ENCODE peak calls at places on chromosomes 4 and X, in ten cellular contexts. One of them, this sample, is unnamed.

GRCh38 chr4:134777626-134778025 is 576.0 kb upstream of the PABPC4L start:
- DNase-seq in OCI-M1: peak
- DNase-seq in H9: no peak
- DNase-seq in WERI-Rb-1: peak
- DNase-seq in stimulated activated CD8-positive, alpha-beta memory T cell treated with anti-CD3 and anti-CD28 coated beads, Interleukin-15, amount 100 ng/mL, for 1 hour: no peak
- DNase-seq in activated CD8-positive, alpha-beta memory T cell treated with anti-CD3 and anti-CD28 coated beads, Interleukin-2, amount 10 ng/mL, durations not matched to agents 7 days and 5 days: no peak
- DNase-seq in NCI-H1694: no peak
- DNase-seq in left lung: no peak
- DNase-seq in activated T-helper 1 cell treated with Interleukin-2 at 50 U/mL for 16 hours: no peak
- DNase-seq in smooth muscle cell of the brain vasculature: no peak
- DNase-seq in this sample: no peak

GRCh38 chrX:74291577-74291963 is 12.4 kb upstream of the ZCCHC13 start:
- DNase-seq in activated T-helper 1 cell treated with Interleukin-2 at 50 U/mL for 16 hours: no peak
- DNase-seq in OCI-M1: no peak
- DNase-seq in smooth muscle cell of the brain vasculature: no peak
- DNase-seq in NCI-H1694: no peak
- DNase-seq in stimulated activated CD8-positive, alpha-beta memory T cell treated with anti-CD3 and anti-CD28 coated beads, Interleukin-15, amount 100 ng/mL, for 1 hour: no peak
- DNase-seq in WERI-Rb-1: no peak
- DNase-seq in H9: no peak
- DNase-seq in left lung: no peak
- DNase-seq in activated CD8-positive, alpha-beta memory T cell treated with anti-CD3 and anti-CD28 coated beads, Interleukin-2, amount 10 ng/mL, durations not matched to agents 7 days and 5 days: no peak
- DNase-seq in this sample: no peak

GRCh38 chr4:39446842-39447573 is 11.7 kb downstream of the RPL9 start:
- DNase-seq in smooth muscle cell of the brain vasculature: peak
- DNase-seq in OCI-M1: no peak
- DNase-seq in activated T-helper 1 cell treated with Interleukin-2 at 50 U/mL for 16 hours: peak
- DNase-seq in WERI-Rb-1: no peak
- DNase-seq in left lung: peak
- DNase-seq in activated CD8-positive, alpha-beta memory T cell treated with anti-CD3 and anti-CD28 coated beads, Interleukin-2, amount 10 ng/mL, durations not matched to agents 7 days and 5 days: peak
- DNase-seq in H9: peak
- DNase-seq in NCI-H1694: no peak
- DNase-seq in stimulated activated CD8-positive, alpha-beta memory T cell treated with anti-CD3 and anti-CD28 coated beads, Interleukin-15, amount 100 ng/mL, for 1 hour: no peak
- DNase-seq in this sample: no peak

GRCh38 chr4:8745828-8746225 is 125.8 kb downstream of the HMX1 start:
- DNase-seq in OCI-M1: no peak
- DNase-seq in left lung: no peak
- DNase-seq in WERI-Rb-1: peak
- DNase-seq in smooth muscle cell of the brain vasculature: no peak
- DNase-seq in H9: peak
- DNase-seq in activated T-helper 1 cell treated with Interleukin-2 at 50 U/mL for 16 hours: no peak
- DNase-seq in NCI-H1694: no peak
- DNase-seq in stimulated activated CD8-positive, alpha-beta memory T cell treated with anti-CD3 and anti-CD28 coated beads, Interleukin-15, amount 100 ng/mL, for 1 hour: no peak
- DNase-seq in activated CD8-positive, alpha-beta memory T cell treated with anti-CD3 and anti-CD28 coated beads, Interleukin-2, amount 10 ng/mL, durations not matched to agents 7 days and 5 days: no peak
- DNase-seq in this sample: no peak

GRCh38 chrX:20382518-20383291 is 116.0 kb upstream of the RPS6KA3 start:
- DNase-seq in stimulated activated CD8-positive, alpha-beta memory T cell treated with anti-CD3 and anti-CD28 coated beads, Interleukin-15, amount 100 ng/mL, for 1 hour: no peak
- DNase-seq in activated T-helper 1 cell treated with Interleukin-2 at 50 U/mL for 16 hours: no peak
- DNase-seq in OCI-M1: peak
- DNase-seq in activated CD8-positive, alpha-beta memory T cell treated with anti-CD3 and anti-CD28 coated beads, Interleukin-2, amount 10 ng/mL, durations not matched to agents 7 days and 5 days: peak
- DNase-seq in NCI-H1694: no peak
- DNase-seq in smooth muscle cell of the brain vasculature: no peak
- DNase-seq in left lung: no peak
- DNase-seq in WERI-Rb-1: no peak
- DNase-seq in H9: no peak
- DNase-seq in this sample: no peak

GRCh38 chr4:164706675-164707074 is 47.3 kb upstream of the SMIM31 start:
- DNase-seq in stimulated activated CD8-positive, alpha-beta memory T cell treated with anti-CD3 and anti-CD28 coated beads, Interleukin-15, amount 100 ng/mL, for 1 hour: no peak
- DNase-seq in NCI-H1694: no peak
- DNase-seq in left lung: no peak
- DNase-seq in WERI-Rb-1: no peak
- DNase-seq in OCI-M1: no peak
- DNase-seq in activated T-helper 1 cell treated with Interleukin-2 at 50 U/mL for 16 hours: no peak
- DNase-seq in smooth muscle cell of the brain vasculature: no peak
- DNase-seq in activated CD8-positive, alpha-beta memory T cell treated with anti-CD3 and anti-CD28 coated beads, Interleukin-2, amount 10 ng/mL, durations not matched to agents 7 days and 5 days: no peak
- DNase-seq in H9: no peak
- DNase-seq in this sample: no peak

GRCh38 chrX:129717902-129718301 is 20.9 kb upstream of the XPNPEP2 start:
- DNase-seq in activated CD8-positive, alpha-beta memory T cell treated with anti-CD3 and anti-CD28 coated beads, Interleukin-2, amount 10 ng/mL, durations not matched to agents 7 days and 5 days: no peak
- DNase-seq in OCI-M1: no peak
- DNase-seq in WERI-Rb-1: no peak
- DNase-seq in H9: no peak
- DNase-seq in smooth muscle cell of the brain vasculature: no peak
- DNase-seq in activated T-helper 1 cell treated with Interleukin-2 at 50 U/mL for 16 hours: no peak
- DNase-seq in stimulated activated CD8-positive, alpha-beta memory T cell treated with anti-CD3 and anti-CD28 coated beads, Interleukin-15, amount 100 ng/mL, for 1 hour: no peak
- DNase-seq in left lung: no peak
- DNase-seq in NCI-H1694: no peak
- DNase-seq in this sample: no peak

GRCh38 chr4:15428611-15429010 is 778 bp downstream of the C1QTNF7 start:
- DNase-seq in OCI-M1: no peak
- DNase-seq in smooth muscle cell of the brain vasculature: no peak
- DNase-seq in activated T-helper 1 cell treated with Interleukin-2 at 50 U/mL for 16 hours: no peak
- DNase-seq in stimulated activated CD8-positive, alpha-beta memory T cell treated with anti-CD3 and anti-CD28 coated beads, Interleukin-15, amount 100 ng/mL, for 1 hour: no peak
- DNase-seq in WERI-Rb-1: no peak
- DNase-seq in left lung: no peak
- DNase-seq in NCI-H1694: no peak
- DNase-seq in H9: no peak
- DNase-seq in activated CD8-positive, alpha-beta memory T cell treated with anti-CD3 and anti-CD28 coated beads, Interleukin-2, amount 10 ng/mL, durations not matched to agents 7 days and 5 days: no peak
- DNase-seq in this sample: no peak

GRCh38 chr4:55921093-55921492 is 27.7 kb upstream of the CEP135 start:
- DNase-seq in WERI-Rb-1: no peak
- DNase-seq in NCI-H1694: no peak
- DNase-seq in OCI-M1: no peak
- DNase-seq in activated CD8-positive, alpha-beta memory T cell treated with anti-CD3 and anti-CD28 coated beads, Interleukin-2, amount 10 ng/mL, durations not matched to agents 7 days and 5 days: no peak
- DNase-seq in left lung: no peak
- DNase-seq in H9: no peak
- DNase-seq in stimulated activated CD8-positive, alpha-beta memory T cell treated with anti-CD3 and anti-CD28 coated beads, Interleukin-15, amount 100 ng/mL, for 1 hour: no peak
- DNase-seq in activated T-helper 1 cell treated with Interleukin-2 at 50 U/mL for 16 hours: no peak
- DNase-seq in smooth muscle cell of the brain vasculature: no peak
- DNase-seq in this sample: no peak

This sample was measured in PC-9.